ENCODE peak calls at places on chromosomes 1 and 21, in five cellular contexts. C is stimulated activated CD8-positive, alpha-beta memory T cell treated with anti-CD3 and anti-CD28 coated beads, Interleukin-12 subunit alpha, Interleukin-12 subunit beta, amount 100 ng/mL, for 4 hours; M is skeletal muscle cell; Z is A549; W is colonic mucosa. P is an unnamed sample.

GRCh38 chr1:8398677-8399076 is 80.8 kb downstream of the SLC45A1 start:
- DNase-seq in C (no peak), M (no peak), Z (no peak), W (no peak), P (no peak)

GRCh38 chr1:9413143-9413876 is 120.6 kb downstream of the SPSB1 start:
- DNase-seq in C (peak), M (peak), Z (peak), W (peak), P (no peak)

GRCh38 chr1:168392958-168393357 is 112.3 kb downstream of the TBX19 start:
- DNase-seq in C (no peak), M (no peak), Z (no peak), W (no peak), P (no peak)

GRCh38 chr1:212656730-212657129 is 42.9 kb downstream of the BATF3 start:
- DNase-seq in C (no peak), M (no peak), Z (no peak), W (no peak), P (no peak)

GRCh38 chr1:214688891-214689290 is 85.9 kb downstream of the CENPF start:
- DNase-seq in C (no peak), M (no peak), Z (no peak), W (no peak), P (no peak)

GRCh38 chr21:31530918-31531705 is 128.4 kb upstream of the SOD1 start:
- DNase-seq in C (no peak), M (no peak), Z (no peak), W (peak), P (no peak)

GRCh38 chr1:229643996-229644748 is 18.1 kb downstream of the URB2 start:
- DNase-seq in C (no peak), M (no peak), Z (no peak), W (no peak), P (no peak)

GRCh38 chr1:193747579-193747978 is 561.2 kb upstream of the B3GALT2 start:
- DNase-seq in C (no peak), M (no peak), Z (no peak), W (no peak), P (no peak)

GRCh38 chr1:21534674-21535378 is 25.6 kb downstream of the ALPL start:
- DNase-seq in C (no peak), M (no peak), Z (peak), W (peak), P (no peak)

GRCh38 chr21:41958886-41959563 is 5.2 kb upstream of the C2CD2 start:
- DNase-seq in C (no peak), M (no peak), Z (no peak), W (no peak), P (no peak)

GRCh38 chr1:172813330-172813729 is 154.4 kb downstream of the FASLG start:
- DNase-seq in C (no peak), M (no peak), Z (no peak), W (no peak), P (no peak)

GRCh38 chr1:179083031-179083345 is 1.1 kb downstream of the TOR3A start:
- DNase-seq in C (no peak), M (no peak), Z (no peak), W (no peak), P (no peak)

GRCh38 chr1:247551716-247552115 is 2.8 kb downstream of the GCSAML start:
- DNase-seq in C (no peak), M (peak), Z (no peak), W (no peak), P (peak)

GRCh38 chr1:230208619-230209261 is 141.7 kb downstream of the GALNT2 start:
- DNase-seq in C (peak), M (no peak), Z (no peak), W (peak), P (no peak)

P was measured in AG04449.